ENCODE peak calls at places on chromosomes 1 and 21, in six cellular contexts. Z is astrocyte of the cerebellum, N is AG09309, A is astrocyte of the spinal cord, W is uterus, P is epithelial cell of proximal tubule. Y is an unnamed sample.

GRCh38 chr21:14981246-14981645 is 83.6 kb downstream of the NRIP1 start:
- DNase-seq in Z (no peak), N (no peak), A (no peak), W (no peak), P (no peak), Y (peak)

GRCh38 chr1:245025525-245025924 is 129.3 kb upstream of the KIF26B start:
- DNase-seq in Z (no peak), N (no peak), A (no peak), W (no peak), P (no peak), Y (no peak)

GRCh38 chr1:61270761-61271411 is 188.5 kb downstream of the NFIA start:
- DNase-seq in Z (no peak), N (no peak), A (no peak), W (no peak), P (no peak), Y (no peak)

GRCh38 chr1:201119826-201120225 is 7.2 kb downstream of the ASCL5 start:
- DNase-seq in Z (no peak), N (no peak), A (no peak), W (no peak), P (no peak), Y (no peak)

GRCh38 chr1:109208847-109209463 is 4.8 kb upstream of the SARS1 start:
- DNase-seq in Z (no peak), N (no peak), A (peak), W (no peak), P (no peak), Y (no peak)

GRCh38 chr1:109910963-109911798 is 532 bp downstream of the CSF1 start:
- DNase-seq in Z (no peak), N (no peak), A (no peak), W (no peak), P (no peak), Y (no peak)

GRCh38 chr21:28132713-28133112 is 860.0 kb downstream of the LTN1 start:
- DNase-seq in Z (no peak), N (peak), A (no peak), W (no peak), P (no peak), Y (no peak)

GRCh38 chr1:203120325-203121138 is 7.0 kb upstream of the ADORA1 start:
- DNase-seq in Z (no peak), N (no peak), A (no peak), W (no peak), P (no peak), Y (no peak)

GRCh38 chr1:202056644-202057334 is 46.4 kb downstream of the ELF3 start:
- DNase-seq in Z (no peak), N (no peak), A (no peak), W (no peak), P (no peak), Y (peak)

GRCh38 chr1:200090252-200091159 is 63.0 kb downstream of the NR5A2 start:
- DNase-seq in Z (no peak), N (no peak), A (no peak), W (no peak), P (no peak), Y (peak)

GRCh38 chr1:173149887-173150286 is 57.2 kb downstream of the TNFSF4 start:
- DNase-seq in Z (no peak), N (peak), A (peak), W (no peak), P (no peak), Y (no peak)

GRCh38 chr1:82000221-82000620 is 199.5 kb downstream of the ADGRL2 start:
- DNase-seq in Z (no peak), N (no peak), A (no peak), W (no peak), P (no peak), Y (no peak)

GRCh38 chr1:2523191-2523890 is 3.1 kb downstream of the PANK4 start:
- DNase-seq in Z (no peak), N (no peak), A (no peak), W (no peak), P (no peak), Y (peak)

GRCh38 chr1:175267716-175268416 is 75.3 kb upstream of the KIAA0040 start:
- DNase-seq in Z (no peak), N (no peak), A (no peak), W (peak), P (no peak), Y (no peak)

GRCh38 chr1:150876111-150876434 is 326 bp downstream of the ARNT start:
- DNase-seq in Z (peak), N (no peak), A (peak), W (no peak), P (no peak), Y (no peak)

GRCh38 chr1:80441664-80442063 is 1359.1 kb upstream of the ADGRL2 start:
- DNase-seq in Z (no peak), N (no peak), A (no peak), W (no peak), P (peak), Y (no peak)

GRCh38 chr1:245458761-245459174 is 304.0 kb downstream of the KIF26B start:
- DNase-seq in Z (no peak), N (peak), A (no peak), W (no peak), P (no peak), Y (no peak)

GRCh38 chr21:27246741-27247140 is 279.9 kb upstream of the ADAMTS5 start:
- DNase-seq in Z (no peak), N (no peak), A (peak), W (no peak), P (no peak), Y (no peak)

GRCh38 chr1:35605071-35605881 is 32.2 kb downstream of the TFAP2E start:
- DNase-seq in Z (peak), N (no peak), A (peak), W (no peak), P (no peak), Y (no peak)

GRCh38 chr1:55235722-55236121 is 20.6 kb upstream of the USP24 start:
- DNase-seq in Z (peak), N (peak), A (peak), W (no peak), P (no peak), Y (no peak)

GRCh38 chr1:156772728-156773497 is 5.6 kb downstream of the PRCC start:
- DNase-seq in Z (no peak), N (no peak), A (no peak), W (no peak), P (no peak), Y (no peak)

GRCh38 chr1:179742717-179743678 is at the start of gene FAM163A:
- DNase-seq in Z (no peak), N (no peak), A (no peak), W (no peak), P (no peak), Y (no peak)

GRCh38 chr21:46425061-46425460 is 33.6 kb upstream of the DIP2A start:
- DNase-seq in Z (no peak), N (no peak), A (no peak), W (no peak), P (no peak), Y (no peak)

GRCh38 chr1:39142394-39143060 is 62.0 kb upstream of the MACF1 start:
- DNase-seq in Z (no peak), N (no peak), A (no peak), W (no peak), P (peak), Y (peak)

GRCh38 chr1:241475688-241476087 is 43.9 kb downstream of the FH start:
- DNase-seq in Z (no peak), N (no peak), A (no peak), W (no peak), P (no peak), Y (no peak)

GRCh38 chr1:38014724-38015424 is 2.3 kb downstream of the UTP11 start:
- DNase-seq in Z (no peak), N (no peak), A (no peak), W (no peak), P (no peak), Y (no peak)

GRCh38 chr1:62637392-62638105 is 40.2 kb downstream of the ANGPTL3 start:
- DNase-seq in Z (no peak), N (no peak), A (no peak), W (no peak), P (no peak), Y (no peak)

GRCh38 chr1:39609618-39610331 is 29.7 kb downstream of the HEYL start:
- DNase-seq in Z (no peak), N (no peak), A (peak), W (peak), P (no peak), Y (no peak)

GRCh38 chr1:84259376-84259775 is 42.1 kb upstream of the SAMD13 start:
- DNase-seq in Z (no peak), N (no peak), A (no peak), W (no peak), P (no peak), Y (no peak)

GRCh38 chr1:203170625-203171330 is 4.8 kb downstream of the MYBPH start:
- DNase-seq in Z (no peak), N (no peak), A (no peak), W (no peak), P (no peak), Y (no peak)

GRCh38 chr1:216528816-216529215 is 105.6 kb upstream of the USH2A start:
- DNase-seq in Z (no peak), N (no peak), A (no peak), W (no peak), P (no peak), Y (peak)

GRCh38 chr1:156726549-156727226 is 1.6 kb upstream of the METTL25B start:
- DNase-seq in Z (peak), N (no peak), A (peak), W (no peak), P (no peak), Y (no peak)

GRCh38 chr1:62358974-62359373 is 39.7 kb upstream of the KANK4 start:
- DNase-seq in Z (no peak), N (no peak), A (no peak), W (no peak), P (no peak), Y (no peak)

GRCh38 chr1:201426395-201427310 is 5.1 kb upstream of the TNNI1 start:
- DNase-seq in Z (no peak), N (no peak), A (no peak), W (no peak), P (no peak), Y (no peak)

GRCh38 chr1:4467241-4467640 is 187.2 kb upstream of the AJAP1 start:
- DNase-seq in Z (no peak), N (no peak), A (no peak), W (no peak), P (no peak), Y (no peak)

GRCh38 chr1:109262231-109263010 is 13.1 kb downstream of the CELSR2 start:
- DNase-seq in Z (no peak), N (no peak), A (no peak), W (no peak), P (no peak), Y (no peak)

GRCh38 chr1:154621875-154622274 is 13.9 kb upstream of the ADAR start:
- DNase-seq in Z (no peak), N (no peak), A (peak), W (no peak), P (no peak), Y (no peak)

DNA sequence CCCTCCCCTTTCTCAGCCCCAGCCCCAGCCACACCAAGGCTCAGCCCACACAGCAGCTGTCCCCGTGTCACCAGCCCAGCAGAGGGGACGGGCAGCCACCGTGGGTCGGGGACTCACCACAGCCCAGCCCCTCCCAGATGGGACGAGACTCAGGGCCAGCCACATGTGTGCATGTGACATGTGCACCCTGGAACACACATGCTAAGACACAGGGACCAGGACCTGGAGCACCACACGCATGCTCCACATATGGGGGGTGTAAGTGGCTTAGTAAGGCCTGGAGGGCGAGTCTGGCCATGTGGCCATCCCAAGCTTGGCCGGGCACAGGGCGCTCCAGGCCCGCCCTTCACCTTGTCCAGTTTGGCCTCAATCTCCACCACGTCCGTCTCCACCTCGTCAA is 4.0 kb downstream of the ACAP3 start:
- DNase-seq in Z (no peak), N (no peak), A (no peak), W (no peak), P (no peak), Y (no peak)
- H3K4me3 ChIP-seq in Z (no peak), N (no peak), A (no peak), W (peak), P (no peak), Y (no peak)

GRCh38 chr1:192506741-192507155 is 68.8 kb upstream of the RGS1 start:
- DNase-seq in Z (no peak), N (no peak), A (peak), W (no peak), P (no peak), Y (no peak)
- TF ChIP-seq CTCF in Z (peak), N (peak), A (peak), W (peak), P (peak), Y (peak)

DNA sequence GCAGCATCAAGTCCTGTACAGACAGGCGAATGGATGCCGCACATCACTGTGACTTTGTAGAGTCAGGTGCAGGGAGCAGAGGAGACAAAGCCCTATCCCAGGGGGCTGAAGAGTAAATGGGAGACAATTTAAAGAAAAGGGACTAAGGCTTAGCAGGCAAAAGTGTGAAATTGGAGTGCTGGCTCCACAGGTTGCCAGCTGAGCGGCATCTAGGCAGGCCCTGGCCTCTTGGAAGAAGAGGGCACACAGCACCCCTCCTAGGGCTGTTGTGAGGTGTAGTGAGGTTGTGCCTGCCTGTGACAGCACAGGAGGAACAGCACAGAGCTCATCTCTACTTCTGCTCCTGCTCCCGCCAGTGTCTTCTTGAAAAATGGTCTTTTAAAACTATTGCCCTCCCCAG is 47.3 kb downstream of the TENT5C start:
- DNase-seq in Z (no peak), N (no peak), A (no peak), W (no peak), P (no peak), Y (no peak)
- H3K4me3 ChIP-seq in Z (no peak), N (no peak), A (no peak), W (no peak), P (no peak), Y (no peak)

DNA sequence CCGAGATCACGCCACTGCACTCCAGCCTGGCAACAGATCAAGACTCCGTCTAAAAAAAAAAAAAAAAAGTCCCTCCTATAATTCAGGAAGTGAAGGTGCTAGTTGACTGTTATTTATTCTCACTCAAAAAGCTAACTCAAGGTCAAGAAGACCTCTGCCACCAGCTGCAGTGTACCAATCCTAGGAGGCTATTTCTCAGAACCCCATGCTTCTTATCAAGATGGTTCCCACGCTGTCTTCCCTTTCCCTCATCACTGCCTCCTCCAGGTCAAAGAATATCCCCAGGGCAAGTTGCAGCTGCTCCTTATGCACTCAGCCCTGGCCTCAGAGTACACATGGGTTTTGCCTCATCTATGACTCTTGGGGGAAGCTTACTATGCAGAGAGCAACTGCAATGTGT is 53.6 kb downstream of the RERE start:
- DNase-seq in Z (no peak), N (no peak), A (no peak), W (no peak), P (no peak), Y (no peak)
- TF ChIP-seq CTCF in Z (no peak), N (no peak), A (no peak), W (no peak), P (no peak), Y (no peak)

DNA sequence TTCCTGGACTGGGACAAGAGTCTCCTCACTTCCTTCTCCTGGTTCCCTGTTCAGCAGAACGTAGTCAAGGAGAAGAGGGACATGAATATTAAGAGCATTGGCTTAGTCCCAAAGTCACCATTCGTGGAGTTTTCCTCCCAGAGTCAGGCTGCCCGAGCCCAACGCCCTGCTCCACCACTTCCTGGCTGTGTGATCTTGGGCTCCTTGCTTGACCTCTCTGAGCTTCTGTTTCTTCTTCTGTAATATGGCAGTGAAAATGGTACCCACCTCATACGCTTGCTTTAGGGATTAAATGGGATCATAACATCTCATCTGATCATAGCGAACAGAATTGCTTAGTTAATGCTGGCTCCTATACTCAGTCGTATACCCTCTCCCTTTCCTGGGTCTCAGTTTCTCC is 12.0 kb upstream of the CASZ1 start:
- DNase-seq in Z (no peak), N (no peak), A (no peak), W (no peak), P (no peak), Y (no peak)
- H3K4me3 ChIP-seq in Z (no peak), N (no peak), A (no peak), W (no peak), P (no peak), Y (no peak)

GRCh38 chr1:57421366-57421765 is 2.5 kb downstream of the DAB1 start:
- DNase-seq in Z (no peak), N (no peak), A (no peak), W (no peak), P (no peak), Y (no peak)

GRCh38 chr1:57422271-57423134 is 1.4 kb downstream of the DAB1 start:
- DNase-seq in Z (no peak), N (no peak), A (peak), W (no peak), P (no peak), Y (no peak)

GRCh38 chr1:57423135-57424131 is at the start of gene DAB1:
- DNase-seq in Z (no peak), N (no peak), A (no peak), W (no peak), P (no peak), Y (no peak)

DNA sequence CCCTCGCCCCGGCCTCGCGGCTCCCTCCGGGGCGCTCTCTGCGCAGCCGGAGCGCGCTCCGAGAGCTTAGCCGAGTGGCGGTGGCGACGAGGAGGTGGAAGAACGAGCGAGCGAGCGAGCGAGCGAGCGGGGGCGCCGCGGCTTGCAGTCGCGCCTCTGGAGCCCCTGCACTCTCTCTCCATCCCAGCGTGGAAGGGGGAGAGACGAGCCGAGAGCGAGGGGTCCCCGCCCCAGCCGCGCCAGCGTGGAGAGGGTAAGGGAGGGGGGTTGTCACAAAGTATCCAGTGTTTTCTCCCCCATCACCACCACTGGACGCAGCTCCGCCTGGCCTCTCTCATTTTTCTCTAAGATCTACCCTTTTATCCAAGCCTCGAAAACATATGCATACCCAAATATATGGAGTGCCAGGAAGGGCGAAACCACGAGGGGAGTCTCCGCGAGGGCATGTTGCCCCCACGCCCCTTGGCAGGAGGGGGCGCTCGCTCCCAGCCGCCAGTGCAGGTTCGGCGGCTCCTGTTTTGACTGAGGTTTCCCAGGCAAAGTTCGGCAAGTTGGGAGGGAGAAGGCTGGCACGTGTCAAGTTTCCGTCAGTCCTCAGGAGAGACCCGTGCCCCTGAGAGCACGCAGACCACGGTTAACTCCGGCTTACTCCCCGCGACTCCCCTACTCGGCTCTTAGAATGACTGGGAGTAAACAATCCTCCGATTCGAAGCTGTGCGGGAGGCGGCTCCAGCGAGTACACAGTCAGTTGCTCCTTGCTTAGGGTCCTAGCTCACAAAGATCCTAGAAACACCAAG is 569 bp upstream of the DAB1 start:
- DNase-seq in Z (no peak), N (no peak), A (peak), W (no peak), P (no peak), Y (no peak)
- TF ChIP-seq CTCF in Z (peak), N (peak), A (peak), W (no peak), P (peak), Y (peak)

GRCh38 chr1:77509898-77510297 is 172.6 kb downstream of the ZZZ3 start:
- DNase-seq in Z (no peak), N (no peak), A (no peak), W (no peak), P (no peak), Y (no peak)

GRCh38 chr1:77513839-77514763 is 168.4 kb downstream of the ZZZ3 start:
- DNase-seq in Z (peak), N (peak), A (peak), W (peak), P (no peak), Y (no peak)

GRCh38 chr1:77509051-77509492 is 173.4 kb downstream of the ZZZ3 start:
- DNase-seq in Z (no peak), N (no peak), A (no peak), W (no peak), P (no peak), Y (peak)

GRCh38 chr1:77514871-77515776 is 167.3 kb downstream of the ZZZ3 start:
- DNase-seq in Z (no peak), N (peak), A (peak), W (no peak), P (no peak), Y (no peak)

GRCh38 chr1:77511440-77511840 is 171.0 kb downstream of the ZZZ3 start:
- DNase-seq in Z (no peak), N (peak), A (peak), W (no peak), P (no peak), Y (no peak)
- H3K4me3 ChIP-seq in Z (no peak), N (no peak), A (no peak), W (no peak), P (no peak), Y (no peak)

DNA sequence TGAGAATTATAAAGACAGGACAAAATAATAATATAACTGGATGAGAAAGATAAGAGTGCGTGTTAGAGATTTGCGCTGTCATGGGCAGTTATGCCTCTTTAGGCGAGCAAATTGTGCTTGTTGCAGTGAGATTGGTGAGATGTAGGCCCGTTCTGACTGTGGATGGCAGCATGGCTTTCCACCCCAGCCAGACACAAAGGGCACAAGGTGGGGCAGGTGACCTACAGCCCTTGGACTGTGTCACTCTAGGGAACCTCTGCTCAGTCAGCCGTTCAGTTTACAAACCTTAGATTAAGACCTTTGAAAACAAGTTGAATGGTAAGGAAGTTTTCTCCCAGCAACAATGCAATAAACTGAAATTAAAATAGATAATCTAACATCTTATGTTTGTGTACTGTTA is 58.3 kb upstream of the IGSF5 start:
- DNase-seq in Z (no peak), N (no peak), A (no peak), W (no peak), P (no peak), Y (no peak)
- TF ChIP-seq CTCF in Z (no peak), N (no peak), A (no peak), W (no peak), P (no peak), Y (no peak)